ENCODE peak calls at places on chromosomes 1 and 21, in seven cellular contexts. Y, X, H, R, T, Q and O are unnamed samples.

GRCh38 chr1:12230549-12231275 is 882 bp downstream of the VPS13D start:
- DNase-seq in Y (peak; percentile 77), X (peak; percentile 82), H (peak; percentile 8), R (peak; percentile 59), T (no peak), Q (no peak), O (peak; percentile 29)

GRCh38 chr1:81032374-81032773 is 768.4 kb upstream of the ADGRL2 start:
- DNase-seq in Y (no peak), X (no peak), H (no peak), R (no peak), T (no peak), Q (no peak), O (no peak)

GRCh38 chr1:51760872-51761271 is 117.7 kb downstream of the NRDC start:
- DNase-seq in Y (no peak), X (no peak), H (no peak), R (no peak), T (no peak), Q (no peak), O (no peak)

GRCh38 chr1:200029624-200030074 is 2.1 kb downstream of the NR5A2 start:
- DNase-seq in Y (no peak), X (no peak), H (no peak), R (no peak), T (no peak), Q (no peak), O (no peak)

GRCh38 chr1:175862418-175862817 is 119.0 kb upstream of the TNR start:
- DNase-seq in Y (no peak), X (no peak), H (no peak), R (no peak), T (no peak), Q (no peak), O (no peak)

GRCh38 chr1:52296345-52296744 is 69.7 kb downstream of the CC2D1B start:
- DNase-seq in Y (no peak), X (no peak), H (no peak), R (peak; percentile 27), T (no peak), Q (no peak), O (peak; percentile 64)

GRCh38 chr1:29465755-29466154 is 229.4 kb downstream of the PTPRU start:
- DNase-seq in Y (no peak), X (no peak), H (no peak), R (peak; percentile 77), T (no peak), Q (no peak), O (peak; percentile 53)

GRCh38 chr1:45913183-45913924 is 109.9 kb downstream of the MAST2 start:
- DNase-seq in Y (peak; percentile 87), X (no peak), H (no peak), R (peak; percentile 95), T (no peak), Q (no peak), O (peak; percentile 94)

GRCh38 chr21:43194303-43195130 is 25.7 kb downstream of the CRYAA start:
- DNase-seq in Y (peak; percentile 55), X (peak; percentile 6), H (no peak), R (no peak), T (peak; percentile 9), Q (no peak), O (no peak)

GRCh38 chr1:185360714-185361113 is 43.7 kb upstream of the IVNS1ABP start:
- DNase-seq in Y (no peak), X (no peak), H (no peak), R (no peak), T (no peak), Q (no peak), O (no peak)
- H3K27ac ChIP-seq in Y (no peak overlapping the region), X (no peak overlapping the region), H (no peak overlapping the region), R (no peak overlapping the region), T (no peak overlapping the region), Q (no peak overlapping the region), O (no peak overlapping the region)

GRCh38 chr1:25570798-25571521 is 27.6 kb downstream of the LDLRAP1 start:
- DNase-seq in Y (no peak), X (no peak), H (no peak), R (no peak), T (no peak), Q (no peak), O (no peak)
- H3K27ac ChIP-seq in Y (no peak overlapping the region), X (no peak overlapping the region), H (peak overlapping the region; percentile 8), R (no peak overlapping the region), T (no peak overlapping the region), Q (no peak overlapping the region), O (no peak overlapping the region)

DNA sequence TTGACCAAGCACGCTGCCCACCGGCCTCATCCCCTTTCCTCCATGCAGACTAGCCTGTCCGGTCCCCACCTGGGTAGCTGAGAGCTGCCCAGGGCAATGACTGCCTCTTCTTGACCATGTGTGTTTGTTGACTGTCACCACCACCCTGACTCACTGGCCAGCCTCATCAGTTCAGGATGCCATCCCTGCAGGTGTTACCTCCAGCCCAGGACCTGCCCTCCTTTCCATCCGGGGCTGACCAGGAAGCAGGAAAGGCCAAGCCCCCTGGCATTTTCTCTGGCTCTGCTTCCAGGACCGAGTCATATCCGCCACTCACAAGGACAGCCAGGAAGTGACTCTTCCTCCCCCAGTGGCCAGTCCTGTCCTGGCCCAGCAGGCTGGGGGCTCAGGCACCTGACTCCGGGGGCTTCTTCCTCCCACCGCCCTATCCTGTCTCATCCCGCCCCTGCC is 17.1 kb downstream of the EPHA2 start:
- DNase-seq in Y (no peak), X (no peak), H (no peak), R (no peak), T (no peak), Q (no peak), O (no peak)
- H3K27ac ChIP-seq in Y (peak overlapping the region; percentile 56), X (no peak overlapping the region), H (no peak overlapping the region), R (no peak overlapping the region), T (peak overlapping the region; percentile 35), Q (no peak overlapping the region), O (no peak overlapping the region)

DNA sequence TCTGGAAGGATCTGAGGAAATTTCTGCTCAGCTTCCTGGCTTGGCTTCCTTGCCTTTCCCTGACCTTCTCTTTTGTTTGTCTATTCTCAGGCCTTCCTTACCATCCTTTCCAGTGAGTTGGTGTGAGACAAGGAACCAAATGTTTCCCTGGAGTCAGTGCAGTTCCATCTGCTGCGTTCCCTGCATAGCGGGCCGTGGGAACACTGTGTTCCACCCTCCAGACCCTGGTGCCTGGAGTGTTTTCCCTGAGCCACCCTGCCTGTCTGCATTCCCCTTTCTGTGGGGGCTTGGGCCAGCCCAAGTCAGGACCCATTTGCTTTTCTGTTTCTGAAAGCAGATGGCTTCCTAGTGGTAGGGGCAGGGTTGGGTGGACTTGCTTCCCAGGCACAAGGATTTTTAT is 13.9 kb upstream of the MYOG start:
- DNase-seq in Y (no peak), X (no peak), H (no peak), R (no peak), T (no peak), Q (no peak), O (no peak)
- H3K27ac ChIP-seq in Y (no peak overlapping the region), X (no peak overlapping the region), H (no peak overlapping the region), R (no peak overlapping the region), T (no peak overlapping the region), Q (no peak overlapping the region), O (no peak overlapping the region)

DNA sequence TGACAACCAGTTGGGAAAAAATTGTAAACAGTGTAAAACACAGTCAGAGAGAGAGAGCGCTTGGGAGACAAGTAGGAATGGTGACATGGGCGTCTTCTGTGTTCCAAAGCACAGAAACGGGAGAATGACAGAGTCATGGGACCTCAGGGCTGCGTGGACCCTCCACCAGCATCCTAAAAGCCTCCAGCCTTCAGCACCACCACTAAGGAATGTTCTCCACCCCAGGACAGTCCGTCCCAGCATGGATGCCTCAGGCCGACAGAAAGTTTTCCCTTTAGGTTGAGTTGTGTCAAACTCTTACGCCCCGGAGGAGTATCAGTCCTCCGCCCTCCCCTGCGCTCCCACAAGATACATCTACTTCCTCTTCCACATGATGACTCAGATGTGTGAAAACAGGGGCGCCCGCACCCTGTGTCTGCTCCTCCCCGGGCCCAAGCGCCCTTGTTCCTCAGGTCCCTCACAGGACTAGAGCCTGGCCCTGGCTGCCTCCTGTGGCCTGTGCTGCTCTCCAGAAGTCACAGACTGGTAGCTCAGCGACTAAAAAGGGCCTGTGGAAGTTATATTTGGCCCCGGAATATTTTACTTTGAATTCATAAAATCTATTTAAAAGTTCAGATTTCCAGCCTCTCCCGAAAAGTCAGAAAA is 63.9 kb upstream of the EFHD2 start:
- DNase-seq in Y (peak; percentile 77), X (no peak), H (peak; percentile 46), R (no peak), T (peak; percentile 59), Q (no peak), O (no peak)
- H3K27ac ChIP-seq in Y (no peak overlapping the region), X (no peak overlapping the region), H (no peak overlapping the region), R (no peak overlapping the region), T (peak overlapping the region; percentile 73), Q (no peak overlapping the region), O (no peak overlapping the region)

GRCh38 chr1:44720281-44720680 is 10.7 kb downstream of the RNU5D-1 start:
- DNase-seq in Y (no peak), X (no peak), H (no peak), R (no peak), T (no peak), Q (no peak), O (no peak)
- H3K27ac ChIP-seq in Y (no peak overlapping the region), X (no peak overlapping the region), H (no peak overlapping the region), R (no peak overlapping the region), T (no peak overlapping the region), Q (no peak overlapping the region), O (no peak overlapping the region)